ENCODE peak calls at places on chromosomes 3 and 15, in four cellular contexts. One of them, this sample, is unnamed.
A peak's percentile ranks its signal among the peaks of the same experiment; 100 is the strongest.

GRCh38 chr15:81312790-81313543 is 11.0 kb downstream of the STARD5 start:
- DNase-seq in GM12878: no peak
- DNase-seq in CD8-positive, alpha-beta memory T cell: no peak
- DNase-seq in GM12864: no peak
- DNase-seq in this sample: no peak

GRCh38 chr3:55923626-55924025 is 436.5 kb upstream of the WNT5A start:
- DNase-seq in GM12878: no peak
- DNase-seq in CD8-positive, alpha-beta memory T cell: no peak
- DNase-seq in GM12864: no peak
- DNase-seq in this sample: no peak

GRCh38 chr3:153176197-153176596 is 14.2 kb downstream of the RAP2B start:
- DNase-seq in GM12878: no peak
- DNase-seq in CD8-positive, alpha-beta memory T cell: no peak
- DNase-seq in GM12864: no peak
- DNase-seq in this sample: no peak

GRCh38 chr3:159674583-159674982 is 314.1 kb upstream of the IL12A start:
- DNase-seq in GM12878: no peak
- DNase-seq in CD8-positive, alpha-beta memory T cell: no peak
- DNase-seq in GM12864: no peak
- DNase-seq in this sample: no peak

GRCh38 chr15:29812384-29812694 is 9.9 kb downstream of the TJP1 start:
- DNase-seq in GM12878: no peak
- DNase-seq in CD8-positive, alpha-beta memory T cell: no peak
- DNase-seq in GM12864: no peak
- DNase-seq in this sample: no peak

GRCh38 chr3:152610621-152611020 is 224.3 kb upstream of the P2RY1 start:
- DNase-seq in GM12878: no peak
- DNase-seq in CD8-positive, alpha-beta memory T cell: no peak
- DNase-seq in GM12864: no peak
- DNase-seq in this sample: no peak

GRCh38 chr3:175338775-175339535 is 479.8 kb downstream of the NAALADL2 start:
- DNase-seq in GM12878: no peak
- DNase-seq in CD8-positive, alpha-beta memory T cell: no peak
- DNase-seq in GM12864: no peak
- DNase-seq in this sample: peak; percentile 31

GRCh38 chr15:85415779-85416178 is 35.4 kb downstream of the AKAP13 start:
- DNase-seq in GM12878: no peak
- DNase-seq in CD8-positive, alpha-beta memory T cell: no peak
- DNase-seq in GM12864: no peak
- DNase-seq in this sample: no peak

GRCh38 chr3:129052675-129053074 is 7.9 kb upstream of the GP9 start:
- DNase-seq in GM12878: no peak
- DNase-seq in CD8-positive, alpha-beta memory T cell: no peak
- DNase-seq in GM12864: no peak
- DNase-seq in this sample: no peak

GRCh38 chr3:137812018-137812417 is 47.9 kb downstream of the SOX14 start:
- DNase-seq in GM12878: no peak
- DNase-seq in CD8-positive, alpha-beta memory T cell: no peak
- DNase-seq in GM12864: no peak
- DNase-seq in this sample: no peak

GRCh38 chr3:163056874-163057497 is 1560.4 kb downstream of the OTOL1 start:
- DNase-seq in GM12878: no peak
- DNase-seq in CD8-positive, alpha-beta memory T cell: no peak
- DNase-seq in GM12864: no peak
- DNase-seq in this sample: peak; percentile 50

GRCh38 chr3:169227911-169228310 is 435.6 kb downstream of the MECOM start:
- DNase-seq in GM12878: peak; percentile 3
- DNase-seq in CD8-positive, alpha-beta memory T cell: no peak
- DNase-seq in GM12864: peak; percentile 35
- DNase-seq in this sample: peak; percentile 58

GRCh38 chr3:150972379-150972985 is at the start of gene CLRN1:
- DNase-seq in GM12878: no peak
- DNase-seq in CD8-positive, alpha-beta memory T cell: no peak
- DNase-seq in GM12864: no peak
- DNase-seq in this sample: no peak

GRCh38 chr3:13123266-13123665 is 50.0 kb upstream of the IQSEC1 start:
- DNase-seq in GM12878: no peak
- DNase-seq in CD8-positive, alpha-beta memory T cell: no peak
- DNase-seq in GM12864: no peak
- DNase-seq in this sample: no peak

GRCh38 chr15:52247032-52247431 is 48.6 kb downstream of the MYO5C start:
- DNase-seq in GM12878: no peak
- DNase-seq in CD8-positive, alpha-beta memory T cell: no peak
- DNase-seq in GM12864: no peak
- DNase-seq in this sample: no peak

GRCh38 chr3:183698318-183698731 is 728 bp downstream of the YEATS2 start:
- DNase-seq in GM12878: no peak
- DNase-seq in CD8-positive, alpha-beta memory T cell: peak; percentile 3
- DNase-seq in GM12864: no peak
- DNase-seq in this sample: peak; percentile 31

GRCh38 chr3:6821411-6821810 is 39.5 kb upstream of the GRM7 start:
- DNase-seq in GM12878: no peak
- DNase-seq in CD8-positive, alpha-beta memory T cell: no peak
- DNase-seq in GM12864: no peak
- DNase-seq in this sample: no peak

GRCh38 chr3:39101022-39101689 is 6.3 kb downstream of the GORASP1 start:
- DNase-seq in GM12878: no peak
- DNase-seq in CD8-positive, alpha-beta memory T cell: no peak
- DNase-seq in GM12864: no peak
- DNase-seq in this sample: peak; percentile 70

GRCh38 chr15:63367390-63367789 is 14.3 kb downstream of the CA12 start:
- DNase-seq in GM12878: no peak
- DNase-seq in CD8-positive, alpha-beta memory T cell: no peak
- DNase-seq in GM12864: no peak
- DNase-seq in this sample: no peak

GRCh38 chr3:104521606-104522336 is 844.9 kb upstream of the ALCAM start:
- DNase-seq in GM12878: peak; percentile 68
- DNase-seq in CD8-positive, alpha-beta memory T cell: no peak
- DNase-seq in GM12864: peak; percentile 80
- DNase-seq in this sample: peak; percentile 86

GRCh38 chr15:77521206-77521605 is 100.5 kb downstream of the HMG20A start:
- DNase-seq in GM12878: no peak
- DNase-seq in CD8-positive, alpha-beta memory T cell: no peak
- DNase-seq in GM12864: no peak
- DNase-seq in this sample: no peak

GRCh38 chr3:10364816-10365215 is 43.9 kb upstream of the SEC13 start:
- DNase-seq in GM12878: no peak
- DNase-seq in CD8-positive, alpha-beta memory T cell: no peak
- DNase-seq in GM12864: no peak
- DNase-seq in this sample: no peak

GRCh38 chr3:43317461-43318316 is 31.3 kb downstream of the SNRK start:
- DNase-seq in GM12878: no peak
- DNase-seq in CD8-positive, alpha-beta memory T cell: no peak
- DNase-seq in GM12864: no peak
- DNase-seq in this sample: no peak

GRCh38 chr15:34721802-34722795 is 32.7 kb downstream of the GJD2 start:
- DNase-seq in GM12878: no peak
- DNase-seq in CD8-positive, alpha-beta memory T cell: no peak
- DNase-seq in GM12864: no peak
- DNase-seq in this sample: peak; percentile 2

GRCh38 chr3:119637679-119638525 is 22.5 kb downstream of the POPDC2 start:
- DNase-seq in GM12878: peak; percentile 82
- DNase-seq in CD8-positive, alpha-beta memory T cell: no peak
- DNase-seq in GM12864: no peak
- DNase-seq in this sample: peak; percentile 79

GRCh38 chr3:39765575-39765974 is 43.8 kb upstream of the MYRIP start:
- DNase-seq in GM12878: no peak
- DNase-seq in CD8-positive, alpha-beta memory T cell: no peak
- DNase-seq in GM12864: no peak
- DNase-seq in this sample: no peak

GRCh38 chr3:42118762-42119361 is 27.7 kb downstream of the TRAK1 start:
- DNase-seq in GM12878: peak; percentile 71
- DNase-seq in CD8-positive, alpha-beta memory T cell: no peak
- DNase-seq in GM12864: no peak
- DNase-seq in this sample: peak; percentile 86

GRCh38 chr3:101635954-101636798 is 40.8 kb downstream of the ZBTB11 start:
- DNase-seq in GM12878: peak; percentile 11
- DNase-seq in CD8-positive, alpha-beta memory T cell: peak; percentile 53
- DNase-seq in GM12864: peak; percentile 19
- DNase-seq in this sample: peak; percentile 64

GRCh38 chr3:169668081-169668956 is 4.8 kb upstream of the MECOM start:
- DNase-seq in GM12878: no peak
- DNase-seq in CD8-positive, alpha-beta memory T cell: no peak
- DNase-seq in GM12864: no peak
- DNase-seq in this sample: peak; percentile 16

GRCh38 chr3:195041871-195042740 is 228.9 kb downstream of the XXYLT1 start:
- DNase-seq in GM12878: no peak
- DNase-seq in CD8-positive, alpha-beta memory T cell: no peak
- DNase-seq in GM12864: no peak
- DNase-seq in this sample: no peak

GRCh38 chr15:50256188-50257041 is 9.1 kb downstream of the HDC start:
- DNase-seq in GM12878: no peak
- DNase-seq in CD8-positive, alpha-beta memory T cell: no peak
- DNase-seq in GM12864: no peak
- DNase-seq in this sample: no peak

GRCh38 chr3:41881233-41881821 is 80.6 kb downstream of the ULK4 start:
- DNase-seq in GM12878: no peak
- DNase-seq in CD8-positive, alpha-beta memory T cell: no peak
- DNase-seq in GM12864: no peak
- DNase-seq in this sample: peak; percentile 56

GRCh38 chr15:43954181-43954621 is 127.4 kb downstream of the WDR76 start:
- DNase-seq in GM12878: no peak
- DNase-seq in CD8-positive, alpha-beta memory T cell: no peak
- DNase-seq in GM12864: no peak
- DNase-seq in this sample: no peak

GRCh38 chr3:111621535-111621934 is 26.4 kb upstream of the ZBED2 start:
- DNase-seq in GM12878: no peak
- DNase-seq in CD8-positive, alpha-beta memory T cell: no peak
- DNase-seq in GM12864: no peak
- DNase-seq in this sample: peak; percentile 11

GRCh38 chr3:147410518-147411234 is 1.5 kb downstream of the ZIC1 start:
- DNase-seq in GM12878: no peak
- DNase-seq in CD8-positive, alpha-beta memory T cell: no peak
- DNase-seq in GM12864: no peak
- DNase-seq in this sample: no peak

DNA sequence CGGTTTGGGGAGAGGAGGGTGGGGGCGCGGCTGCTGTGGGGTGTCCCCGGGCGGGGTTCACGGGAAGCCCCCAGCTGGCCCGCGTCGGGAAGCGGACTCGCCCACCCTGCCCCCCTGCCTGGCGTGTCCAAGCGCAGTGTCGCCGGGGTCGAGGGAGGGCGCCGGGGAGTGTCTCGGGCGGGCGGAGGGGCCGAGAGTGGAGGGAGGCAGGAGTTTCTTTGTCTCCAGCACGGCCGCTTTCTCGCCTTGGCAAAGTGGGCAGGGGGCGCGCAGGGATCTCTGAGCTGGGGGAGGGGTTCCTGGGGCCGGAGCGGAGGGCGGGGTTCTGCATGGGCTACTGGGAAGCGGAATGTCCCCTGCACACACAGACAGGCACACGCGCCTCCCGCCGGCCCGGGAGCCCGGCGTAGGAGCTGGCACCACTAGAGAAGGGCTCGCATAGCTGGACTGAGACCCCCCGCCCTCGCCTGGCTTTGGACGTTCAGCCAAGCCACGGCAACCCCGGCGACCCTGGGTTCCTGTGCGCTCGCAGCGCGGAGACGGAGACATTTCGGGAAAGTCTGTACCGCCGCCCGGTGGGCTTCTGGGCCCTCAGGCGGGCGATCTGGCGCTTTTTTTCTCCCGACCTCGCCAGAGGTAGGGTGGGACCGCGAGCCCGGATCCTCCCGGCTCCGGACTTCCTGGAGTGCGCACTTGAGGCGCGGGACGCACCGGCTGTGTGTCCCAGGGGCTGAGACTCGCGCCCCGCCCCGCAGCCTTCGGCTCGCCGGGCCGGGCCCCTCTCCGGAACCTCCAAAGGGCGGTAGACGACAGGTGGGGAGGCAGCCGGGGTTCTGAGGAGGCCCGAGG is 870 bp downstream of the ST8SIA2 start:
- DNase-seq in GM12878: no peak
- DNase-seq in CD8-positive, alpha-beta memory T cell: no peak
- DNase-seq in GM12864: no peak
- DNase-seq in this sample: no peak
- H3K4me3 ChIP-seq in GM12878: no peak overlapping the region
- H3K4me3 ChIP-seq in CD8-positive, alpha-beta memory T cell: no peak overlapping the region
- H3K4me3 ChIP-seq in GM12864: no peak overlapping the region
- H3K4me3 ChIP-seq in this sample: no peak overlapping the region

GRCh38 chr15:90539789-90540188 is 10.1 kb downstream of the CRTC3 start:
- DNase-seq in GM12878: no peak
- DNase-seq in CD8-positive, alpha-beta memory T cell: no peak
- DNase-seq in GM12864: no peak
- DNase-seq in this sample: no peak
- H3K4me3 ChIP-seq in GM12878: no peak overlapping the region
- H3K4me3 ChIP-seq in CD8-positive, alpha-beta memory T cell: peak overlapping the region; percentile 11
- H3K4me3 ChIP-seq in GM12864: no peak overlapping the region
- H3K4me3 ChIP-seq in this sample: no peak overlapping the region

DNA sequence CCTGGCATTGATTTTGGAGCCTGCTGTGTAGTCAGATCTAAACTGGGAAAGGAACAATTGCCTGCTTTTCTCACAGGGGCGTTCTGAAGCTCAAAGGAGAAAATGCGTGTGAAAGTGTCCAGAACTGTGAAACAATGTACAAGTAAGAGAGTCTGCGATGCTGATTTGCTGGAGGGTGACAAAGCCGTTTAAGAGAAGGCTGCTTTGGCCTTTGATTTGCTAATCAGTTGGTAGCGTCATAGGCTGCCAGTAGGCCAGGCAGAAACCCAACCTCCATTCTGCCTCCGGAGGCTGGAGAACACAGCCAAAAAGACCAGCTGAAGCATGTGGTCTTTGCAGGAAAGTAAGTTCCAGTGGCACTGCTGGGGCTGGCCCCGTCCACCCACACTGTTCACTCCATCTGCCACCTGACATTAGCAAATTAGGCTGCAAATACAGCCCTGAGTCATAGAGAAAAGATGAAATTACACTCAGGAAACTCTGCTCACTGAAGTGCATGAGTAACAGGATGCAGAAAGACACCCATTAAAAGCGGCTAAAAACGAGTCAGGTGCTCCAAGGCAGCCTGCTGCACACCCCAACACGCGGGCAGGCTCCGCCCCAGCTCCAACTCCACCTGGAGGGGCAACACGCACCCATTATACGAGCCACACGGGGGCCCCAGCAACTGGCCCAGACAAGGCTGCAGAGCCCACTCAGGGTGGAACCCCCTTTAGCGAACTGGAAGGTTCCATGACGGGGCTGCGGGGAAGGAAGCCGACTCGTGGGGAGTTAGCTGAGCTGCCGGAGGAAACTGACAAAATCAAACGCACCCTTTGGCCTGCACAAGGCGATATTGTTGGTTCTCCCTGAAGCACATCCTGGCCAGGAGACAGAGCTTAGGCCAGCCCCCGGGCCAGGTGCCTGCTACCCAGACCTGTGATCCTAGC is 31.6 kb downstream of the ZDHHC19 start:
- DNase-seq in GM12878: peak; percentile 98
- DNase-seq in CD8-positive, alpha-beta memory T cell: peak; percentile 78
- DNase-seq in GM12864: peak; percentile 92
- DNase-seq in this sample: peak; percentile 97
- H3K4me3 ChIP-seq in GM12878: peak overlapping the region; percentile 50
- H3K4me3 ChIP-seq in CD8-positive, alpha-beta memory T cell: peak overlapping the region; percentile 40
- H3K4me3 ChIP-seq in GM12864: peak overlapping the region; percentile 44
- H3K4me3 ChIP-seq in this sample: peak overlapping the region; percentile 47

DNA sequence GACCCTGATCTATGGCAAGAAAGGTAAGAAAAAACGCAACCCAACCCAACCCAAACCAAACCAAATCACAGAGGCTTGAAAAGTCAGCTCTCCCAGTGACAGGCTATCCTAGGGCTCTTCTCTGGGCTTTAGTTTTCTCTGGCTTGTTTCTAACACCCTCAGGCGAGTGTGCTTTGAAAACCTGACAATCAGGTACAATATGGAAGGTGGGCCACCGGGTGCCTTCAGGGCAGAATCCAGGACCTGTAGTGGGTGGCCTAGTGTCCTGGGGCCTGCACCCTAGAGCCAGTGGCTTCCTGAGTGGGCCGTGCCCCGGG is 46.8 kb downstream of the BHLHE40 start:
- DNase-seq in GM12878: no peak
- DNase-seq in CD8-positive, alpha-beta memory T cell: no peak
- DNase-seq in GM12864: no peak
- DNase-seq in this sample: no peak
- H3K4me3 ChIP-seq in GM12878: no peak overlapping the region
- H3K4me3 ChIP-seq in CD8-positive, alpha-beta memory T cell: no peak overlapping the region
- H3K4me3 ChIP-seq in GM12864: no peak overlapping the region
- H3K4me3 ChIP-seq in this sample: peak overlapping the region; percentile 57